ENCODE peak calls at places on chromosomes 6 and 20, in ten cellular contexts. One of them, this sample, is unnamed. For H3K4me1, the result is how much of the 10 kb centered on the place peaks cover.

GRCh38 chr6:144131248-144131709 is 19.0 kb upstream of the STX11 start:
- DNase-seq in colonic mucosa: no peak
- DNase-seq in pancreas: no peak
- DNase-seq in sigmoid colon: no peak
- DNase-seq in H9: no peak
- DNase-seq in PC-3: peak
- DNase-seq in Panc1: peak
- DNase-seq in thoracic aorta: no peak
- DNase-seq in lower lobe of right lung: no peak
- DNase-seq in tibial artery: no peak
- DNase-seq in this sample: no peak

GRCh38 chr6:45469708-45470107 is 92.0 kb upstream of the SUPT3H start:
- DNase-seq in sigmoid colon: no peak
- DNase-seq in lower lobe of right lung: no peak
- DNase-seq in H9: no peak
- DNase-seq in Panc1: no peak
- DNase-seq in thoracic aorta: no peak
- DNase-seq in colonic mucosa: no peak
- DNase-seq in PC-3: no peak
- DNase-seq in tibial artery: no peak
- DNase-seq in pancreas: no peak
- DNase-seq in this sample: no peak

GRCh38 chr6:53986721-53987526 is 124.3 kb upstream of the MLIP start:
- DNase-seq in PC-3: no peak
- DNase-seq in thoracic aorta: no peak
- DNase-seq in sigmoid colon: no peak
- DNase-seq in pancreas: no peak
- DNase-seq in H9: no peak
- DNase-seq in lower lobe of right lung: no peak
- DNase-seq in colonic mucosa: no peak
- DNase-seq in Panc1: no peak
- DNase-seq in tibial artery: no peak
- DNase-seq in this sample: peak

GRCh38 chr20:33191955-33192354 is 24.0 kb downstream of the BPIFA2 start:
- DNase-seq in thoracic aorta: no peak
- DNase-seq in pancreas: no peak
- DNase-seq in H9: no peak
- DNase-seq in colonic mucosa: no peak
- DNase-seq in Panc1: no peak
- DNase-seq in lower lobe of right lung: no peak
- DNase-seq in tibial artery: no peak
- DNase-seq in PC-3: no peak
- DNase-seq in sigmoid colon: no peak
- DNase-seq in this sample: no peak

GRCh38 chr20:43558412-43559146 is at the start of gene SGK2:
- DNase-seq in thoracic aorta: no peak
- DNase-seq in colonic mucosa: peak
- DNase-seq in lower lobe of right lung: no peak
- DNase-seq in PC-3: peak
- DNase-seq in H9: no peak
- DNase-seq in sigmoid colon: no peak
- DNase-seq in Panc1: no peak
- DNase-seq in pancreas: peak
- DNase-seq in tibial artery: no peak
- DNase-seq in this sample: no peak

GRCh38 chr20:19832875-19833274 is 74.8 kb downstream of the RIN2 start:
- DNase-seq in tibial artery: no peak
- DNase-seq in colonic mucosa: no peak
- DNase-seq in sigmoid colon: no peak
- DNase-seq in PC-3: no peak
- DNase-seq in Panc1: no peak
- DNase-seq in pancreas: no peak
- DNase-seq in lower lobe of right lung: no peak
- DNase-seq in H9: no peak
- DNase-seq in thoracic aorta: no peak
- DNase-seq in this sample: peak

GRCh38 chr20:6265204-6265904 is 142.5 kb upstream of the FERMT1 start:
- DNase-seq in thoracic aorta: no peak
- DNase-seq in lower lobe of right lung: no peak
- DNase-seq in pancreas: no peak
- DNase-seq in Panc1: peak
- DNase-seq in PC-3: peak
- DNase-seq in colonic mucosa: no peak
- DNase-seq in H9: no peak
- DNase-seq in tibial artery: no peak
- DNase-seq in sigmoid colon: no peak
- DNase-seq in this sample: peak

GRCh38 chr6:107398005-107398404 is 61.4 kb downstream of the PDSS2 start:
- DNase-seq in H9: no peak
- DNase-seq in PC-3: no peak
- DNase-seq in colonic mucosa: no peak
- DNase-seq in sigmoid colon: no peak
- DNase-seq in Panc1: no peak
- DNase-seq in thoracic aorta: no peak
- DNase-seq in tibial artery: no peak
- DNase-seq in pancreas: no peak
- DNase-seq in lower lobe of right lung: no peak
- DNase-seq in this sample: no peak

GRCh38 chr20:47318027-47318595 is 38.4 kb downstream of the ZMYND8 start:
- DNase-seq in sigmoid colon: peak
- DNase-seq in pancreas: no peak
- DNase-seq in lower lobe of right lung: peak
- DNase-seq in colonic mucosa: peak
- DNase-seq in thoracic aorta: no peak
- DNase-seq in H9: peak
- DNase-seq in tibial artery: no peak
- DNase-seq in PC-3: peak
- DNase-seq in Panc1: no peak
- DNase-seq in this sample: peak

GRCh38 chr20:11331096-11331495 is 586.6 kb upstream of the BTBD3 start:
- DNase-seq in colonic mucosa: no peak
- DNase-seq in H9: no peak
- DNase-seq in PC-3: peak
- DNase-seq in sigmoid colon: no peak
- DNase-seq in thoracic aorta: no peak
- DNase-seq in pancreas: no peak
- DNase-seq in Panc1: no peak
- DNase-seq in lower lobe of right lung: no peak
- DNase-seq in tibial artery: no peak
- DNase-seq in this sample: peak

GRCh38 chr6:33078919-33079521 is 3.2 kb downstream of the HLA-DPB1 start:
- DNase-seq in colonic mucosa: no peak
- DNase-seq in pancreas: no peak
- DNase-seq in sigmoid colon: no peak
- DNase-seq in PC-3: no peak
- DNase-seq in Panc1: no peak
- DNase-seq in tibial artery: no peak
- DNase-seq in H9: no peak
- DNase-seq in thoracic aorta: no peak
- DNase-seq in lower lobe of right lung: no peak
- DNase-seq in this sample: no peak
- H3K4me1 ChIP-seq in colonic mucosa: under half
- H3K4me1 ChIP-seq in pancreas: under half
- H3K4me1 ChIP-seq in sigmoid colon: under half
- H3K4me1 ChIP-seq in PC-3: under half
- H3K4me1 ChIP-seq in Panc1: under half
- H3K4me1 ChIP-seq in tibial artery: under half
- H3K4me1 ChIP-seq in H9: under half
- H3K4me1 ChIP-seq in thoracic aorta: under half
- H3K4me1 ChIP-seq in lower lobe of right lung: half or more
- H3K4me1 ChIP-seq in this sample: under half

GRCh38 chr6:138724015-138724414 is 49.6 kb upstream of the CCDC28A start:
- DNase-seq in PC-3: no peak
- DNase-seq in tibial artery: peak
- DNase-seq in sigmoid colon: no peak
- DNase-seq in thoracic aorta: no peak
- DNase-seq in H9: no peak
- DNase-seq in lower lobe of right lung: peak
- DNase-seq in Panc1: no peak
- DNase-seq in pancreas: no peak
- DNase-seq in colonic mucosa: no peak
- DNase-seq in this sample: no peak
- TF ChIP-seq CTCF in PC-3: no peak
- TF ChIP-seq CTCF in tibial artery: no peak
- TF ChIP-seq CTCF in sigmoid colon: no peak
- TF ChIP-seq CTCF in thoracic aorta: no peak
- TF ChIP-seq CTCF in H9: no peak
- TF ChIP-seq CTCF in lower lobe of right lung: no peak
- TF ChIP-seq CTCF in Panc1: peak
- TF ChIP-seq CTCF in pancreas: no peak
- TF ChIP-seq CTCF in colonic mucosa: no peak
- TF ChIP-seq CTCF in this sample: no peak

DNA sequence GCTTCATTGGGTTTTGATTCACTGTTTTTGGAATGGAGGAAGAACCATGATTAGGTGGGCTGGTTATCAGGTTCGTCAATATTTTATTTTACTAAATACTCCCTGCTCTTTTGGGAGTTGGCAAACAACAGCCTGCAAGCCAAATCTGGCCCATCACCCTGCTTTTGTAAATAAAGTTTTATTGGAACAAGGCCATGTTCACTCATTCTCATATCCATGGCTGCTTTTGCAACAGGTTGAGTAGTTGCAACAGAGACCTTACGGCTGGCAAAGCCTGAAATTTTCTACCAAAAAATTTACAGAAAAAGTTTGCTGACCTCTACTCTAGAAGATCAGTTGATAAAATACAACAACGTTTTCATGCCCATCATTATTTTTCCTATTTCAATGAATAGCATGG is 45.1 kb downstream of the SYTL3 start:
- DNase-seq in tibial artery: no peak
- DNase-seq in Panc1: no peak
- DNase-seq in pancreas: no peak
- DNase-seq in H9: no peak
- DNase-seq in thoracic aorta: no peak
- DNase-seq in PC-3: no peak
- DNase-seq in sigmoid colon: peak
- DNase-seq in lower lobe of right lung: no peak
- DNase-seq in colonic mucosa: no peak
- DNase-seq in this sample: no peak
- H3K27ac ChIP-seq in tibial artery: no peak
- H3K27ac ChIP-seq in Panc1: no peak
- H3K27ac ChIP-seq in pancreas: no peak
- H3K27ac ChIP-seq in H9: no peak
- H3K27ac ChIP-seq in thoracic aorta: no peak
- H3K27ac ChIP-seq in PC-3: no peak
- H3K27ac ChIP-seq in sigmoid colon: no peak
- H3K27ac ChIP-seq in lower lobe of right lung: no peak
- H3K27ac ChIP-seq in colonic mucosa: no peak
- H3K27ac ChIP-seq in this sample: no peak

DNA sequence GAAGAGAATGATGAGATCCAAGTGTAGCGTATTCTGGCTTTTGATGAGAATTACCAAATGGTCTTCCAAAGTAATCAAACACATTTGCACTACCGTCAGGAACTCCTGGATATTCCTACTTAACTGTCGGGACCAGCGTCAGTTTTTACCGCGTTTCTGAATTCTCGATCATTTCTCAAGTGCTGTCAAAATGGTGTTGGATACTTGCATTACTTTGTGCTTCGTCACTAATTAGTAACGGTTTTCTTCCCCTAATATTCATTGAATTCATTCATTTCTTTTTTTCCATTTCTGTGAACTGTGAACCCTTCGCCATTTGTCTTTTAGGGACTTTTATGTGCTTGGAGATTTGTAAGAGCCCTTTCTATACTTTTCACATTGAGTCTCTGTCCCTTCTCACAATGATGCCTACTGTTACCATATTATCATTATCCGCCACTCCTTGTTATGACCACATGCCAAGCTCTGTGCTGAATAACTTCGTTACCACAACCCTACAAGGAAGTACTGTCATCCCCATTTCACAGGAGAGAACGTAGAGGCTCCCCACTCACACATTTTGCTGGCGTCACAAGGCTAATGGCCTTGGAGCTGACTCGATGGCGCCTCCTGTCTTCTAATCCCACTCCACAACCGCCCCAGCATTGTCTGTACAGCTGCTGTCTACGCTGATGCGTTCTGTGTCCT is 74.2 kb upstream of the QKI start:
- DNase-seq in lower lobe of right lung: no peak
- DNase-seq in thoracic aorta: no peak
- DNase-seq in pancreas: no peak
- DNase-seq in colonic mucosa: no peak
- DNase-seq in Panc1: no peak
- DNase-seq in H9: no peak
- DNase-seq in PC-3: no peak
- DNase-seq in sigmoid colon: no peak
- DNase-seq in tibial artery: no peak
- DNase-seq in this sample: no peak
- H3K4me1 ChIP-seq in lower lobe of right lung: under half
- H3K4me1 ChIP-seq in thoracic aorta: under half
- H3K4me1 ChIP-seq in pancreas: under half
- H3K4me1 ChIP-seq in colonic mucosa: under half
- H3K4me1 ChIP-seq in Panc1: under half
- H3K4me1 ChIP-seq in H9: under half
- H3K4me1 ChIP-seq in PC-3: under half
- H3K4me1 ChIP-seq in sigmoid colon: under half
- H3K4me1 ChIP-seq in tibial artery: under half
- H3K4me1 ChIP-seq in this sample: under half